ENCODE peak calls at places on chromosomes 4 and X, in nine cellular contexts. One of them, this sample, is unnamed.

GRCh38 chrX:68822641-68823410 is 6.0 kb upstream of the EFNB1 start:
- DNase-seq in GM23338: peak; percentile 73
- DNase-seq in dermis microvascular lymphatic vessel endothelial cell: peak; percentile 49
- DNase-seq in left lung: no peak
- DNase-seq in aorta: peak; percentile 79
- DNase-seq in GM12878: no peak
- DNase-seq in HuH-7.5: no peak
- DNase-seq in Peyer's patch: no peak
- DNase-seq in fibroblast of mammary gland: peak; percentile 64
- DNase-seq in this sample: no peak

GRCh38 chr4:5992171-5993062 is 25.8 kb downstream of the C4orf50 start:
- DNase-seq in GM23338: no peak
- DNase-seq in dermis microvascular lymphatic vessel endothelial cell: no peak
- DNase-seq in left lung: no peak
- DNase-seq in aorta: no peak
- DNase-seq in GM12878: no peak
- DNase-seq in HuH-7.5: no peak
- DNase-seq in Peyer's patch: no peak
- DNase-seq in fibroblast of mammary gland: no peak
- DNase-seq in this sample: no peak

GRCh38 chrX:50707955-50708694 is 105.9 kb downstream of the SHROOM4 start:
- DNase-seq in GM23338: no peak
- DNase-seq in dermis microvascular lymphatic vessel endothelial cell: no peak
- DNase-seq in left lung: no peak
- DNase-seq in aorta: no peak
- DNase-seq in GM12878: no peak
- DNase-seq in HuH-7.5: no peak
- DNase-seq in Peyer's patch: no peak
- DNase-seq in fibroblast of mammary gland: no peak
- DNase-seq in this sample: no peak

GRCh38 chrX:12894074-12894691 is 12.2 kb upstream of the TLR8 start:
- DNase-seq in GM23338: peak; percentile 38
- DNase-seq in dermis microvascular lymphatic vessel endothelial cell: peak; percentile 54
- DNase-seq in left lung: no peak
- DNase-seq in aorta: no peak
- DNase-seq in GM12878: no peak
- DNase-seq in HuH-7.5: peak; percentile 8
- DNase-seq in Peyer's patch: peak; percentile 50
- DNase-seq in fibroblast of mammary gland: peak; percentile 18
- DNase-seq in this sample: peak; percentile 56

GRCh38 chr4:94828882-94829281 is 71.1 kb downstream of the BMPR1B start:
- DNase-seq in GM23338: no peak
- DNase-seq in dermis microvascular lymphatic vessel endothelial cell: no peak
- DNase-seq in left lung: no peak
- DNase-seq in aorta: no peak
- DNase-seq in GM12878: no peak
- DNase-seq in HuH-7.5: no peak
- DNase-seq in Peyer's patch: no peak
- DNase-seq in fibroblast of mammary gland: no peak
- DNase-seq in this sample: no peak

GRCh38 chrX:53714580-53715335 is 28.2 kb upstream of the HUWE1 start:
- DNase-seq in GM23338: peak; percentile 15
- DNase-seq in dermis microvascular lymphatic vessel endothelial cell: peak; percentile 8
- DNase-seq in left lung: peak; percentile 39
- DNase-seq in aorta: no peak
- DNase-seq in GM12878: peak; percentile 89
- DNase-seq in HuH-7.5: no peak
- DNase-seq in Peyer's patch: no peak
- DNase-seq in fibroblast of mammary gland: peak; percentile 55
- DNase-seq in this sample: no peak

GRCh38 chr4:146335763-146336412 is 121.5 kb downstream of the REELD1 start:
- DNase-seq in GM23338: no peak
- DNase-seq in dermis microvascular lymphatic vessel endothelial cell: peak; percentile 44
- DNase-seq in left lung: no peak
- DNase-seq in aorta: no peak
- DNase-seq in GM12878: no peak
- DNase-seq in HuH-7.5: no peak
- DNase-seq in Peyer's patch: no peak
- DNase-seq in fibroblast of mammary gland: peak; percentile 24
- DNase-seq in this sample: no peak

GRCh38 chr4:71814433-71814832 is 30.6 kb upstream of the GC start:
- DNase-seq in GM23338: peak; percentile 39
- DNase-seq in dermis microvascular lymphatic vessel endothelial cell: no peak
- DNase-seq in left lung: no peak
- DNase-seq in aorta: no peak
- DNase-seq in GM12878: no peak
- DNase-seq in HuH-7.5: no peak
- DNase-seq in Peyer's patch: no peak
- DNase-seq in fibroblast of mammary gland: no peak
- DNase-seq in this sample: no peak

GRCh38 chr4:37745946-37746345 is 59.8 kb upstream of the RELL1 start:
- DNase-seq in GM23338: no peak
- DNase-seq in dermis microvascular lymphatic vessel endothelial cell: no peak
- DNase-seq in left lung: no peak
- DNase-seq in aorta: no peak
- DNase-seq in GM12878: no peak
- DNase-seq in HuH-7.5: no peak
- DNase-seq in Peyer's patch: no peak
- DNase-seq in fibroblast of mammary gland: peak; percentile 63
- DNase-seq in this sample: no peak

GRCh38 chrX:110425222-110425621 is 66.6 kb downstream of the RTL9 start:
- DNase-seq in GM23338: peak; percentile 38
- DNase-seq in dermis microvascular lymphatic vessel endothelial cell: no peak
- DNase-seq in left lung: no peak
- DNase-seq in aorta: no peak
- DNase-seq in GM12878: no peak
- DNase-seq in HuH-7.5: no peak
- DNase-seq in Peyer's patch: no peak
- DNase-seq in fibroblast of mammary gland: no peak
- DNase-seq in this sample: no peak

GRCh38 chr4:4417886-4418285 is 31.0 kb downstream of the NSG1 start:
- DNase-seq in GM23338: no peak
- DNase-seq in dermis microvascular lymphatic vessel endothelial cell: no peak
- DNase-seq in left lung: no peak
- DNase-seq in aorta: peak; percentile 48
- DNase-seq in GM12878: no peak
- DNase-seq in HuH-7.5: no peak
- DNase-seq in Peyer's patch: peak; percentile 38
- DNase-seq in fibroblast of mammary gland: no peak
- DNase-seq in this sample: no peak

GRCh38 chrX:151983186-151983585 is 8.7 kb upstream of the GABRE start:
- DNase-seq in GM23338: no peak
- DNase-seq in dermis microvascular lymphatic vessel endothelial cell: peak; percentile 64
- DNase-seq in left lung: no peak
- DNase-seq in aorta: no peak
- DNase-seq in GM12878: no peak
- DNase-seq in HuH-7.5: no peak
- DNase-seq in Peyer's patch: no peak
- DNase-seq in fibroblast of mammary gland: no peak
- DNase-seq in this sample: no peak

GRCh38 chr4:71453516-71453915 is 114.7 kb downstream of the SLC4A4 start:
- DNase-seq in GM23338: no peak
- DNase-seq in dermis microvascular lymphatic vessel endothelial cell: no peak
- DNase-seq in left lung: no peak
- DNase-seq in aorta: no peak
- DNase-seq in GM12878: no peak
- DNase-seq in HuH-7.5: no peak
- DNase-seq in Peyer's patch: no peak
- DNase-seq in fibroblast of mammary gland: no peak
- DNase-seq in this sample: no peak

GRCh38 chrX:130085551-130085986 is 24.7 kb downstream of the ELF4 start:
- DNase-seq in GM23338: no peak
- DNase-seq in dermis microvascular lymphatic vessel endothelial cell: peak; percentile 94
- DNase-seq in left lung: no peak
- DNase-seq in aorta: no peak
- DNase-seq in GM12878: no peak
- DNase-seq in HuH-7.5: no peak
- DNase-seq in Peyer's patch: no peak
- DNase-seq in fibroblast of mammary gland: no peak
- DNase-seq in this sample: no peak

GRCh38 chrX:40933132-40934078 is 151.8 kb upstream of the USP9X start:
- DNase-seq in GM23338: no peak
- DNase-seq in dermis microvascular lymphatic vessel endothelial cell: peak; percentile 78
- DNase-seq in left lung: no peak
- DNase-seq in aorta: no peak
- DNase-seq in GM12878: peak; percentile 31
- DNase-seq in HuH-7.5: no peak
- DNase-seq in Peyer's patch: no peak
- DNase-seq in fibroblast of mammary gland: peak; percentile 72
- DNase-seq in this sample: no peak

GRCh38 chrX:53474707-53475106 is 40.5 kb upstream of the HSD17B10 start:
- DNase-seq in GM23338: no peak
- DNase-seq in dermis microvascular lymphatic vessel endothelial cell: no peak
- DNase-seq in left lung: no peak
- DNase-seq in aorta: no peak
- DNase-seq in GM12878: no peak
- DNase-seq in HuH-7.5: no peak
- DNase-seq in Peyer's patch: no peak
- DNase-seq in fibroblast of mammary gland: no peak
- DNase-seq in this sample: peak; percentile 11

GRCh38 chr4:29423836-29424721 is 1296.1 kb upstream of the PCDH7 start:
- DNase-seq in GM23338: no peak
- DNase-seq in dermis microvascular lymphatic vessel endothelial cell: no peak
- DNase-seq in left lung: no peak
- DNase-seq in aorta: no peak
- DNase-seq in GM12878: no peak
- DNase-seq in HuH-7.5: no peak
- DNase-seq in Peyer's patch: no peak
- DNase-seq in fibroblast of mammary gland: peak; percentile 89
- DNase-seq in this sample: no peak

This sample was measured in germinal center.